ENCODE peak calls at places on chromosomes 4 and X, in seven cellular contexts. Q is coronary artery, Y is body of pancreas, U is Panc1, L is brain microvascular endothelial cell, B is endodermal cell, I is cardiac muscle cell. F is an unnamed sample.

GRCh38 chr4:76430519-76431388 is 4.3 kb upstream of the SHROOM3 start:
- DNase-seq in Q (no peak), Y (peak), U (peak), L (peak), B (peak), I (peak), F (peak)

GRCh38 chr4:41428941-41429669 is 108.9 kb upstream of the LIMCH1 start:
- DNase-seq in Q (no peak), Y (no peak), U (no peak), L (no peak), B (no peak), I (no peak), F (no peak)

GRCh38 chr4:87030606-87031441 is 96.0 kb downstream of the AFF1 start:
- DNase-seq in Q (no peak), Y (no peak), U (no peak), L (no peak), B (peak), I (peak), F (no peak)

GRCh38 chr4:168633071-168633470 is 136.2 kb downstream of the PALLD start:
- DNase-seq in Q (no peak), Y (no peak), U (no peak), L (no peak), B (no peak), I (no peak), F (no peak)

GRCh38 chr4:7073526-7074390 is 5.9 kb upstream of the GRPEL1 start:
- DNase-seq in Q (no peak), Y (no peak), U (peak), L (peak), B (peak), I (peak), F (no peak)

GRCh38 chr4:5215321-5215720 is 164.0 kb downstream of the STK32B start:
- DNase-seq in Q (no peak), Y (no peak), U (no peak), L (no peak), B (no peak), I (no peak), F (no peak)

GRCh38 chrX:40877869-40878268 is 142.5 kb upstream of the MED14 start:
- DNase-seq in Q (no peak), Y (peak), U (no peak), L (no peak), B (no peak), I (no peak), F (peak)

GRCh38 chr4:24511371-24512063 is 72.8 kb downstream of the DHX15 start:
- DNase-seq in Q (no peak), Y (no peak), U (no peak), L (no peak), B (peak), I (no peak), F (no peak)

GRCh38 chrX:115940888-115941332 is 229.6 kb upstream of the AGTR2 start:
- DNase-seq in Q (peak), Y (peak), U (no peak), L (peak), B (peak), I (peak), F (peak)
- TF ChIP-seq CTCF in Q (no peak), Y (peak), U (no peak), L (peak), B (peak), I (no peak), F (peak)

DNA sequence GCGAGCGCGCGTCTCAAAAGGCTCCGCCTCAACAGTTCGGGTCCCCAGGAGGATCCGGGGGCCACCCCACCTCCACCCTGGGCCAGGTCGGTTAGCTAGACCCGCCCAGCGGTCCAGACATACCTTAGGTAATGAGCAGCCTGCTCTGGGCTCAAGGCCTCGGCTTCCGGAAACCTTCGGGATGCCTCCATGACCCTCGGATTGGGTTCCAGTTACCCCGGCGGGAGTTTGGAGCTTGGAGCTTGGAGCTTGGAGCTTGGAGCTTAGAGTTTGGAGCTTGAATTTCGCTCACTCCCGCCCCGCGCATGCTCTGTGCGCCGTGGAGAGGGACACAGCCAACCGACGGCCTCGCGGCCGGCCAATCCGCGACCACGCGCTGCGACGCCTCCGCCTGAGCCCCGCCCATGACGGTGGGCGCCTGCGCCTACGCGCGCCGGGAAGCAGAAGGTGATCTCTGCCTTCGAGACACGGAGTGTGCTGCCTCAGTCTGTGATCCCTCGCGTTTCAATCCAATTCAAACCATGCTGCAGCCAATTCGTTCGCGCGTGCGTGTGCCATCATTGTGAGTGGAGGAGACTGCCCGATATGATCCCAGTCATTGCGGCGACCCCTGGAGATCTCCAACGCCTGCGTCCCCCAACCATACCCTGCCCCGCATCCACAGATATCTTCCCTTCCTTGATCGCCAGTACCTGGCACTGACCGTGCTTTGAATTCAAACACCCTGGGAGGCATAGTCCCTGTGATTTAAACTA is at the start of gene ERCC6L:
- DNase-seq in Q (peak), Y (peak), U (peak), L (peak), B (peak), I (peak), F (peak)
- H3K4me3 ChIP-seq in Q (peak), Y (no peak), U (peak), L (peak), B (peak), I (peak), F (peak)

GRCh38 chrX:150543230-150544155 is 24.9 kb upstream of the MTM1 start:
- DNase-seq in Q (no peak), Y (no peak), U (no peak), L (no peak), B (no peak), I (no peak), F (peak)

GRCh38 chrX:150542846-150543229 is 25.6 kb upstream of the MTM1 start:
- DNase-seq in Q (no peak), Y (no peak), U (no peak), L (no peak), B (no peak), I (no peak), F (no peak)

GRCh38 chrX:150546711-150547153 is 21.7 kb upstream of the MTM1 start:
- DNase-seq in Q (no peak), Y (no peak), U (no peak), L (no peak), B (no peak), I (no peak), F (no peak)

GRCh38 chrX:150544835-150545790 is 23.3 kb upstream of the MTM1 start:
- DNase-seq in Q (no peak), Y (no peak), U (no peak), L (no peak), B (no peak), I (no peak), F (no peak)

GRCh38 chrX:150544222-150544787 is 24.1 kb upstream of the MTM1 start:
- DNase-seq in Q (no peak), Y (no peak), U (no peak), L (no peak), B (peak), I (peak), F (no peak)
- TF ChIP-seq CTCF in Q (no peak), Y (no peak), U (no peak), L (peak), B (peak), I (no peak), F (no peak)

GRCh38 chrX:19772759-19773623 is 114.4 kb downstream of the SH3KBP1 start:
- DNase-seq in Q (no peak), Y (no peak), U (no peak), L (no peak), B (no peak), I (no peak), F (peak)
- H3K4me3 ChIP-seq in Q (peak), Y (no peak), U (no peak), L (no peak), B (no peak), I (no peak), F (peak)

DNA sequence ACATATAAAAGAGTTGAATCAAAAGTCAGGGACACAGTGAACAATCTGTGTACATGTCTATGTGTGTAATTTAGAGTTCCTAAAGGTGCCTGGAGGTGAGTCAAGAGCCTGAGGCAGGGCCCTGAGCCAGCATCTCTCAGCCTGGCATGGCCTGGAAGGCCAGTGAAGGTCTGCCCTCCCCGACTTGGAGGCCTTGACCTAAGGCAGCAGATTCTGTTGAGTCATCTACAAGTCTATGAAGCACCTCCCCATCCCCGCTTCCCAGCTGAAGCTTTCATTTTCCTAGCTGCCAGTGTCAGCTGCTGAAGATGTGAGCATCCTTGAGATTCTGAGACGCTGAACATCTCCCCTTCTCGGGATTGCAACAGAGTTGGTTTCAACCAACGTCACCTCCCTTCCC is 583.9 kb downstream of the BCOR start:
- DNase-seq in Q (no peak), Y (no peak), U (no peak), L (no peak), B (no peak), I (no peak), F (no peak)
- TF ChIP-seq CTCF in Q (no peak), Y (no peak), U (no peak), L (no peak), B (no peak), I (no peak), F (no peak)

GRCh38 chr4:2059034-2059725 is at the start of gene NAT8L:
- DNase-seq in Q (no peak), Y (peak), U (no peak), L (no peak), B (peak), I (peak), F (no peak)
- H3K4me3 ChIP-seq in Q (peak), Y (no peak), U (peak), L (peak), B (no peak), I (peak), F (no peak)